ENCODE peak calls at places on chromosomes 2 and 18, in ten cellular contexts. One of them, this sample, is unnamed. For H3K4me1 and H3K27me3, the result is how much of the 10 kb centered on the place peaks cover.

GRCh38 chr2:189348369-189348768 is 92.9 kb upstream of the WDR75 start:
- DNase-seq in endothelial cell of umbilical vein: no peak
- DNase-seq in MM.1S: peak
- DNase-seq in body of pancreas: no peak
- DNase-seq in cardiac muscle cell: no peak
- DNase-seq in CD8-positive, alpha-beta memory T cell: no peak
- DNase-seq in suprapubic skin: no peak
- DNase-seq in left ventricle myocardium inferior: no peak
- DNase-seq in ovary: no peak
- DNase-seq in HCT116: no peak
- DNase-seq in this sample: no peak

GRCh38 chr18:72086421-72086820 is 457.7 kb downstream of the CBLN2 start:
- DNase-seq in endothelial cell of umbilical vein: peak
- DNase-seq in MM.1S: peak
- DNase-seq in body of pancreas: no peak
- DNase-seq in cardiac muscle cell: peak
- DNase-seq in CD8-positive, alpha-beta memory T cell: peak
- DNase-seq in suprapubic skin: no peak
- DNase-seq in left ventricle myocardium inferior: no peak
- DNase-seq in ovary: no peak
- DNase-seq in HCT116: no peak
- DNase-seq in this sample: no peak

GRCh38 chr2:37764739-37765138 is 93.3 kb upstream of the CDC42EP3 start:
- DNase-seq in endothelial cell of umbilical vein: peak
- DNase-seq in MM.1S: no peak
- DNase-seq in body of pancreas: no peak
- DNase-seq in cardiac muscle cell: no peak
- DNase-seq in CD8-positive, alpha-beta memory T cell: no peak
- DNase-seq in suprapubic skin: no peak
- DNase-seq in left ventricle myocardium inferior: no peak
- DNase-seq in ovary: no peak
- DNase-seq in HCT116: no peak
- DNase-seq in this sample: no peak

GRCh38 chr2:150413416-150413815 is 74.1 kb downstream of the RND3 start:
- DNase-seq in endothelial cell of umbilical vein: no peak
- DNase-seq in MM.1S: no peak
- DNase-seq in body of pancreas: no peak
- DNase-seq in cardiac muscle cell: no peak
- DNase-seq in CD8-positive, alpha-beta memory T cell: no peak
- DNase-seq in suprapubic skin: no peak
- DNase-seq in left ventricle myocardium inferior: no peak
- DNase-seq in ovary: no peak
- DNase-seq in HCT116: no peak
- DNase-seq in this sample: no peak

GRCh38 chr2:168935810-168936581 is 34.9 kb downstream of the G6PC2 start:
- DNase-seq in endothelial cell of umbilical vein: peak
- DNase-seq in MM.1S: no peak
- DNase-seq in body of pancreas: no peak
- DNase-seq in cardiac muscle cell: no peak
- DNase-seq in CD8-positive, alpha-beta memory T cell: no peak
- DNase-seq in suprapubic skin: no peak
- DNase-seq in left ventricle myocardium inferior: no peak
- DNase-seq in ovary: no peak
- DNase-seq in HCT116: no peak
- DNase-seq in this sample: no peak

GRCh38 chr18:63199743-63200241 is 119.8 kb downstream of the BCL2 start:
- DNase-seq in endothelial cell of umbilical vein: no peak
- DNase-seq in MM.1S: no peak
- DNase-seq in body of pancreas: no peak
- DNase-seq in cardiac muscle cell: no peak
- DNase-seq in CD8-positive, alpha-beta memory T cell: peak
- DNase-seq in suprapubic skin: no peak
- DNase-seq in left ventricle myocardium inferior: no peak
- DNase-seq in ovary: no peak
- DNase-seq in HCT116: no peak
- DNase-seq in this sample: no peak

GRCh38 chr18:10388380-10388779 is 66.1 kb upstream of the APCDD1 start:
- DNase-seq in endothelial cell of umbilical vein: no peak
- DNase-seq in MM.1S: no peak
- DNase-seq in body of pancreas: no peak
- DNase-seq in cardiac muscle cell: no peak
- DNase-seq in CD8-positive, alpha-beta memory T cell: no peak
- DNase-seq in suprapubic skin: no peak
- DNase-seq in left ventricle myocardium inferior: no peak
- DNase-seq in ovary: no peak
- DNase-seq in HCT116: no peak
- DNase-seq in this sample: no peak

GRCh38 chr18:23422751-23423418 is 30.2 kb upstream of the RIOK3 start:
- DNase-seq in endothelial cell of umbilical vein: no peak
- DNase-seq in MM.1S: no peak
- DNase-seq in body of pancreas: no peak
- DNase-seq in cardiac muscle cell: no peak
- DNase-seq in CD8-positive, alpha-beta memory T cell: no peak
- DNase-seq in suprapubic skin: peak
- DNase-seq in left ventricle myocardium inferior: peak
- DNase-seq in ovary: no peak
- DNase-seq in HCT116: peak
- DNase-seq in this sample: no peak

GRCh38 chr18:36314754-36315153 is 17.2 kb downstream of the FHOD3 start:
- DNase-seq in endothelial cell of umbilical vein: no peak
- DNase-seq in MM.1S: no peak
- DNase-seq in body of pancreas: no peak
- DNase-seq in cardiac muscle cell: no peak
- DNase-seq in CD8-positive, alpha-beta memory T cell: no peak
- DNase-seq in suprapubic skin: no peak
- DNase-seq in left ventricle myocardium inferior: no peak
- DNase-seq in ovary: no peak
- DNase-seq in HCT116: no peak
- DNase-seq in this sample: no peak

GRCh38 chr18:33576999-33577687 is 876 bp upstream of the ASXL3 start:
- DNase-seq in endothelial cell of umbilical vein: peak
- DNase-seq in MM.1S: no peak
- DNase-seq in body of pancreas: no peak
- DNase-seq in cardiac muscle cell: no peak
- DNase-seq in CD8-positive, alpha-beta memory T cell: no peak
- DNase-seq in suprapubic skin: no peak
- DNase-seq in left ventricle myocardium inferior: no peak
- DNase-seq in ovary: no peak
- DNase-seq in HCT116: no peak
- DNase-seq in this sample: no peak

GRCh38 chr18:69845588-69846506 is 101.8 kb downstream of the CD226 start:
- DNase-seq in endothelial cell of umbilical vein: no peak
- DNase-seq in MM.1S: no peak
- DNase-seq in body of pancreas: peak
- DNase-seq in cardiac muscle cell: peak
- DNase-seq in CD8-positive, alpha-beta memory T cell: no peak
- DNase-seq in suprapubic skin: no peak
- DNase-seq in left ventricle myocardium inferior: no peak
- DNase-seq in ovary: no peak
- DNase-seq in HCT116: no peak
- DNase-seq in this sample: no peak

GRCh38 chr2:78710632-78711375 is 314.7 kb upstream of the REG3G start:
- DNase-seq in endothelial cell of umbilical vein: no peak
- DNase-seq in MM.1S: no peak
- DNase-seq in body of pancreas: no peak
- DNase-seq in cardiac muscle cell: no peak
- DNase-seq in CD8-positive, alpha-beta memory T cell: no peak
- DNase-seq in suprapubic skin: no peak
- DNase-seq in left ventricle myocardium inferior: no peak
- DNase-seq in ovary: no peak
- DNase-seq in HCT116: no peak
- DNase-seq in this sample: no peak

DNA sequence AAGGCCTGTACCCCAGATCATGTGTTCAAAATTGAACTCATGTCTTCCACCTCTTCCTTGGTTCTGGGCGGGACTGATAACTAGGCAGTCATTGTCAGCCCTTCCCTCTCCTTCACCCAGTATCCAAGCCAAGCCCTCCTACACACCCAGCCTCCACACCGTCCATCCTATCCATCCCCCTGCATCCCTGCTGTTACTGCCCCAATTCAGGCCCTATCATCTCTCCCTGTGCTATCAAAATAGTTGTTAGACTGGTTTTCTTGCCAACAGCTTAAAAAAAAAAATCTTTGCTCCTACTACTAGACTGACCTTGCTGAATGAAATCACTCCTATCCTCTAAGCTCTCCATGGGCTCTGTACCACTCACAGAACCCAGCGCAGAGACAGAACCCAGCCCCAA is 32.8 kb downstream of the TGFA start:
- DNase-seq in endothelial cell of umbilical vein: no peak
- DNase-seq in MM.1S: no peak
- DNase-seq in body of pancreas: peak
- DNase-seq in cardiac muscle cell: no peak
- DNase-seq in CD8-positive, alpha-beta memory T cell: no peak
- DNase-seq in suprapubic skin: no peak
- DNase-seq in left ventricle myocardium inferior: no peak
- DNase-seq in ovary: no peak
- DNase-seq in HCT116: no peak
- DNase-seq in this sample: no peak
- H3K4me1 ChIP-seq in endothelial cell of umbilical vein: under half
- H3K4me1 ChIP-seq in MM.1S: under half
- H3K4me1 ChIP-seq in body of pancreas: half or more
- H3K4me1 ChIP-seq in cardiac muscle cell: under half
- H3K4me1 ChIP-seq in CD8-positive, alpha-beta memory T cell: under half
- H3K4me1 ChIP-seq in suprapubic skin: under half
- H3K4me1 ChIP-seq in left ventricle myocardium inferior: under half
- H3K4me1 ChIP-seq in ovary: under half
- H3K4me1 ChIP-seq in HCT116: half or more
- H3K4me1 ChIP-seq in this sample: under half

GRCh38 chr2:105061560-105061959 is 23.7 kb downstream of the MRPS9 start:
- DNase-seq in endothelial cell of umbilical vein: no peak
- DNase-seq in MM.1S: no peak
- DNase-seq in body of pancreas: no peak
- DNase-seq in cardiac muscle cell: no peak
- DNase-seq in CD8-positive, alpha-beta memory T cell: no peak
- DNase-seq in suprapubic skin: no peak
- DNase-seq in left ventricle myocardium inferior: no peak
- DNase-seq in ovary: no peak
- DNase-seq in HCT116: no peak
- DNase-seq in this sample: no peak
- H3K27me3 ChIP-seq in endothelial cell of umbilical vein: under half
- H3K27me3 ChIP-seq in MM.1S: under half
- H3K27me3 ChIP-seq in body of pancreas: under half
- H3K27me3 ChIP-seq in cardiac muscle cell: under half
- H3K27me3 ChIP-seq in CD8-positive, alpha-beta memory T cell: under half
- H3K27me3 ChIP-seq in suprapubic skin: under half
- H3K27me3 ChIP-seq in left ventricle myocardium inferior: under half
- H3K27me3 ChIP-seq in ovary: under half
- H3K27me3 ChIP-seq in HCT116: under half
- H3K27me3 ChIP-seq in this sample: under half

GRCh38 chr2:1170241-1170640 is 219.6 kb downstream of the SNTG2 start:
- DNase-seq in endothelial cell of umbilical vein: no peak
- DNase-seq in MM.1S: no peak
- DNase-seq in body of pancreas: no peak
- DNase-seq in cardiac muscle cell: no peak
- DNase-seq in CD8-positive, alpha-beta memory T cell: no peak
- DNase-seq in suprapubic skin: no peak
- DNase-seq in left ventricle myocardium inferior: no peak
- DNase-seq in ovary: no peak
- DNase-seq in HCT116: no peak
- DNase-seq in this sample: no peak

GRCh38 chr2:1168856-1169255 is 218.2 kb downstream of the SNTG2 start:
- DNase-seq in endothelial cell of umbilical vein: no peak
- DNase-seq in MM.1S: no peak
- DNase-seq in body of pancreas: no peak
- DNase-seq in cardiac muscle cell: no peak
- DNase-seq in CD8-positive, alpha-beta memory T cell: no peak
- DNase-seq in suprapubic skin: no peak
- DNase-seq in left ventricle myocardium inferior: no peak
- DNase-seq in ovary: no peak
- DNase-seq in HCT116: no peak
- DNase-seq in this sample: no peak

GRCh38 chr2:1170711-1171110 is 220.1 kb downstream of the SNTG2 start:
- DNase-seq in endothelial cell of umbilical vein: no peak
- DNase-seq in MM.1S: no peak
- DNase-seq in body of pancreas: no peak
- DNase-seq in cardiac muscle cell: no peak
- DNase-seq in CD8-positive, alpha-beta memory T cell: no peak
- DNase-seq in suprapubic skin: no peak
- DNase-seq in left ventricle myocardium inferior: no peak
- DNase-seq in ovary: no peak
- DNase-seq in HCT116: no peak
- DNase-seq in this sample: no peak

GRCh38 chr2:1169291-1169949 is 218.8 kb downstream of the SNTG2 start:
- DNase-seq in endothelial cell of umbilical vein: no peak
- DNase-seq in MM.1S: no peak
- DNase-seq in body of pancreas: no peak
- DNase-seq in cardiac muscle cell: peak
- DNase-seq in CD8-positive, alpha-beta memory T cell: no peak
- DNase-seq in suprapubic skin: no peak
- DNase-seq in left ventricle myocardium inferior: no peak
- DNase-seq in ovary: no peak
- DNase-seq in HCT116: no peak
- DNase-seq in this sample: no peak

GRCh38 chr2:1173528-1173927 is 222.9 kb downstream of the SNTG2 start:
- DNase-seq in endothelial cell of umbilical vein: no peak
- DNase-seq in MM.1S: no peak
- DNase-seq in body of pancreas: no peak
- DNase-seq in cardiac muscle cell: no peak
- DNase-seq in CD8-positive, alpha-beta memory T cell: no peak
- DNase-seq in suprapubic skin: no peak
- DNase-seq in left ventricle myocardium inferior: no peak
- DNase-seq in ovary: no peak
- DNase-seq in HCT116: no peak
- DNase-seq in this sample: no peak
- H3K4me3 ChIP-seq in endothelial cell of umbilical vein: no peak
- H3K4me3 ChIP-seq in MM.1S: no peak
- H3K4me3 ChIP-seq in body of pancreas: no peak
- H3K4me3 ChIP-seq in cardiac muscle cell: no peak
- H3K4me3 ChIP-seq in CD8-positive, alpha-beta memory T cell: no peak
- H3K4me3 ChIP-seq in suprapubic skin: no peak
- H3K4me3 ChIP-seq in left ventricle myocardium inferior: no peak
- H3K4me3 ChIP-seq in ovary: no peak
- H3K4me3 ChIP-seq in HCT116: no peak
- H3K4me3 ChIP-seq in this sample: no peak

GRCh38 chr2:55000335-55000734 is 49.9 kb downstream of the RTN4 start:
- DNase-seq in endothelial cell of umbilical vein: no peak
- DNase-seq in MM.1S: no peak
- DNase-seq in body of pancreas: no peak
- DNase-seq in cardiac muscle cell: no peak
- DNase-seq in CD8-positive, alpha-beta memory T cell: no peak
- DNase-seq in suprapubic skin: no peak
- DNase-seq in left ventricle myocardium inferior: no peak
- DNase-seq in ovary: no peak
- DNase-seq in HCT116: no peak
- DNase-seq in this sample: no peak

GRCh38 chr2:54999182-54999581 is 51.1 kb downstream of the RTN4 start:
- DNase-seq in endothelial cell of umbilical vein: no peak
- DNase-seq in MM.1S: peak
- DNase-seq in body of pancreas: no peak
- DNase-seq in cardiac muscle cell: peak
- DNase-seq in CD8-positive, alpha-beta memory T cell: no peak
- DNase-seq in suprapubic skin: no peak
- DNase-seq in left ventricle myocardium inferior: no peak
- DNase-seq in ovary: no peak
- DNase-seq in HCT116: no peak
- DNase-seq in this sample: no peak

GRCh38 chr2:54997826-54998225 is 52.4 kb downstream of the RTN4 start:
- DNase-seq in endothelial cell of umbilical vein: no peak
- DNase-seq in MM.1S: no peak
- DNase-seq in body of pancreas: no peak
- DNase-seq in cardiac muscle cell: no peak
- DNase-seq in CD8-positive, alpha-beta memory T cell: no peak
- DNase-seq in suprapubic skin: no peak
- DNase-seq in left ventricle myocardium inferior: no peak
- DNase-seq in ovary: no peak
- DNase-seq in HCT116: no peak
- DNase-seq in this sample: no peak

GRCh38 chr2:54995553-54995952 is 54.7 kb downstream of the RTN4 start:
- DNase-seq in endothelial cell of umbilical vein: no peak
- DNase-seq in MM.1S: no peak
- DNase-seq in body of pancreas: no peak
- DNase-seq in cardiac muscle cell: no peak
- DNase-seq in CD8-positive, alpha-beta memory T cell: no peak
- DNase-seq in suprapubic skin: no peak
- DNase-seq in left ventricle myocardium inferior: no peak
- DNase-seq in ovary: no peak
- DNase-seq in HCT116: no peak
- DNase-seq in this sample: no peak
- H3K4me1 ChIP-seq in endothelial cell of umbilical vein: under half
- H3K4me1 ChIP-seq in MM.1S: under half
- H3K4me1 ChIP-seq in body of pancreas: half or more
- H3K4me1 ChIP-seq in cardiac muscle cell: under half
- H3K4me1 ChIP-seq in CD8-positive, alpha-beta memory T cell: under half
- H3K4me1 ChIP-seq in suprapubic skin: half or more
- H3K4me1 ChIP-seq in left ventricle myocardium inferior: under half
- H3K4me1 ChIP-seq in ovary: under half
- H3K4me1 ChIP-seq in HCT116: under half
- H3K4me1 ChIP-seq in this sample: under half

This sample was measured in aorta.